ENCODE peak calls at places on chromosome 16, in five cellular contexts. One of them, this sample, is unnamed. For H3K36me3, the result is how much of the 10 kb centered on the place peaks cover.

GRCh38 chr16:730666-731509 is 4.0 kb downstream of the HAGHL start:
- DNase-seq in ovary: peak
- DNase-seq in tibial nerve: no peak
- DNase-seq in stomach: no peak
- DNase-seq in esophagus muscularis mucosa: no peak
- DNase-seq in this sample: no peak

GRCh38 chr16:12688972-12689850 is 114.5 kb downstream of the CPPED1 start:
- DNase-seq in ovary: no peak
- DNase-seq in tibial nerve: no peak
- DNase-seq in stomach: no peak
- DNase-seq in esophagus muscularis mucosa: no peak
- DNase-seq in this sample: no peak

GRCh38 chr16:50938923-50939322 is 197.0 kb downstream of the CYLD start:
- DNase-seq in ovary: no peak
- DNase-seq in tibial nerve: no peak
- DNase-seq in stomach: no peak
- DNase-seq in esophagus muscularis mucosa: no peak
- DNase-seq in this sample: no peak

GRCh38 chr16:87552772-87553171 is 49.5 kb upstream of the JPH3 start:
- DNase-seq in ovary: no peak
- DNase-seq in tibial nerve: no peak
- DNase-seq in stomach: no peak
- DNase-seq in esophagus muscularis mucosa: no peak
- DNase-seq in this sample: no peak

GRCh38 chr16:64307431-64307830 is 814.4 kb downstream of the CDH11 start:
- DNase-seq in ovary: no peak
- DNase-seq in tibial nerve: no peak
- DNase-seq in stomach: no peak
- DNase-seq in esophagus muscularis mucosa: no peak
- DNase-seq in this sample: no peak

GRCh38 chr16:720507-720989 is 398 bp upstream of the ANTKMT start:
- DNase-seq in ovary: peak
- DNase-seq in tibial nerve: no peak
- DNase-seq in stomach: no peak
- DNase-seq in esophagus muscularis mucosa: no peak
- DNase-seq in this sample: peak

GRCh38 chr16:88473666-88474534 is 20.8 kb downstream of the ZFPM1 start:
- DNase-seq in ovary: peak
- DNase-seq in tibial nerve: no peak
- DNase-seq in stomach: peak
- DNase-seq in esophagus muscularis mucosa: no peak
- DNase-seq in this sample: no peak

GRCh38 chr16:65002265-65002664 is 119.6 kb downstream of the CDH11 start:
- DNase-seq in ovary: no peak
- DNase-seq in tibial nerve: no peak
- DNase-seq in stomach: no peak
- DNase-seq in esophagus muscularis mucosa: no peak
- DNase-seq in this sample: no peak

GRCh38 chr16:67857547-67858233 is 10.2 kb upstream of the CENPT start:
- DNase-seq in ovary: no peak
- DNase-seq in tibial nerve: peak
- DNase-seq in stomach: peak
- DNase-seq in esophagus muscularis mucosa: no peak
- DNase-seq in this sample: peak

GRCh38 chr16:24036614-24037013 is 200.8 kb downstream of the PRKCB start:
- DNase-seq in ovary: no peak
- DNase-seq in tibial nerve: peak
- DNase-seq in stomach: peak
- DNase-seq in esophagus muscularis mucosa: no peak
- DNase-seq in this sample: no peak

GRCh38 chr16:89170346-89171215 is 967 bp upstream of the CDH15 start:
- DNase-seq in ovary: no peak
- DNase-seq in tibial nerve: no peak
- DNase-seq in stomach: peak
- DNase-seq in esophagus muscularis mucosa: no peak
- DNase-seq in this sample: no peak

GRCh38 chr16:70267516-70267915 is 15.8 kb upstream of the EXOSC6 start:
- DNase-seq in ovary: peak
- DNase-seq in tibial nerve: no peak
- DNase-seq in stomach: peak
- DNase-seq in esophagus muscularis mucosa: no peak
- DNase-seq in this sample: peak

GRCh38 chr16:21167929-21168602 is 9.6 kb downstream of the LDAF1 start:
- DNase-seq in ovary: no peak
- DNase-seq in tibial nerve: no peak
- DNase-seq in stomach: no peak
- DNase-seq in esophagus muscularis mucosa: no peak
- DNase-seq in this sample: no peak

GRCh38 chr16:67104845-67105244 is 4.9 kb upstream of the PHAF1 start:
- DNase-seq in ovary: no peak
- DNase-seq in tibial nerve: no peak
- DNase-seq in stomach: no peak
- DNase-seq in esophagus muscularis mucosa: no peak
- DNase-seq in this sample: no peak

GRCh38 chr16:16940351-16940750 is 530.4 kb downstream of the XYLT1 start:
- DNase-seq in ovary: no peak
- DNase-seq in tibial nerve: no peak
- DNase-seq in stomach: no peak
- DNase-seq in esophagus muscularis mucosa: no peak
- DNase-seq in this sample: no peak

GRCh38 chr16:12721841-12722467 is 81.7 kb downstream of the CPPED1 start:
- DNase-seq in ovary: no peak
- DNase-seq in tibial nerve: peak
- DNase-seq in stomach: no peak
- DNase-seq in esophagus muscularis mucosa: no peak
- DNase-seq in this sample: no peak

GRCh38 chr16:440627-441026 is 15.2 kb downstream of the RAB11FIP3 start:
- DNase-seq in ovary: no peak
- DNase-seq in tibial nerve: no peak
- DNase-seq in stomach: no peak
- DNase-seq in esophagus muscularis mucosa: no peak
- DNase-seq in this sample: no peak

GRCh38 chr16:31764103-31764502 is 109.5 kb upstream of the ZNF267 start:
- DNase-seq in ovary: no peak
- DNase-seq in tibial nerve: no peak
- DNase-seq in stomach: no peak
- DNase-seq in esophagus muscularis mucosa: no peak
- DNase-seq in this sample: no peak

GRCh38 chr16:27449434-27450188 is 47.6 kb downstream of the IL21R start:
- DNase-seq in ovary: no peak
- DNase-seq in tibial nerve: no peak
- DNase-seq in stomach: peak
- DNase-seq in esophagus muscularis mucosa: no peak
- DNase-seq in this sample: no peak

GRCh38 chr16:17431904-17432625 is 38.7 kb downstream of the XYLT1 start:
- DNase-seq in ovary: no peak
- DNase-seq in tibial nerve: no peak
- DNase-seq in stomach: no peak
- DNase-seq in esophagus muscularis mucosa: no peak
- DNase-seq in this sample: no peak

GRCh38 chr16:7268182-7268581 is 64.5 kb upstream of the RBFOX1 start:
- DNase-seq in ovary: no peak
- DNase-seq in tibial nerve: peak
- DNase-seq in stomach: no peak
- DNase-seq in esophagus muscularis mucosa: peak
- DNase-seq in this sample: no peak

GRCh38 chr16:19499481-19499880 is 22.4 kb downstream of the GDE1 start:
- DNase-seq in ovary: no peak
- DNase-seq in tibial nerve: no peak
- DNase-seq in stomach: no peak
- DNase-seq in esophagus muscularis mucosa: no peak
- DNase-seq in this sample: no peak

GRCh38 chr16:73616186-73616585 is 568.3 kb upstream of the ZFHX3 start:
- DNase-seq in ovary: no peak
- DNase-seq in tibial nerve: no peak
- DNase-seq in stomach: no peak
- DNase-seq in esophagus muscularis mucosa: no peak
- DNase-seq in this sample: no peak

GRCh38 chr16:71421911-71422310 is 19.9 kb downstream of the TLE7 start:
- DNase-seq in ovary: no peak
- DNase-seq in tibial nerve: no peak
- DNase-seq in stomach: no peak
- DNase-seq in esophagus muscularis mucosa: no peak
- DNase-seq in this sample: peak

GRCh38 chr16:20851601-20852000 is 45.3 kb downstream of the REXO5 start:
- DNase-seq in ovary: peak
- DNase-seq in tibial nerve: peak
- DNase-seq in stomach: peak
- DNase-seq in esophagus muscularis mucosa: peak
- DNase-seq in this sample: peak

GRCh38 chr16:56911771-56912541 is 20.0 kb upstream of the HERPUD1 start:
- DNase-seq in ovary: peak
- DNase-seq in tibial nerve: peak
- DNase-seq in stomach: peak
- DNase-seq in esophagus muscularis mucosa: no peak
- DNase-seq in this sample: peak

GRCh38 chr16:55655709-55656694 is at the start of gene SLC6A2:
- DNase-seq in ovary: no peak
- DNase-seq in tibial nerve: no peak
- DNase-seq in stomach: no peak
- DNase-seq in esophagus muscularis mucosa: no peak
- DNase-seq in this sample: no peak

GRCh38 chr16:16021988-16022682 is 72.7 kb downstream of the ABCC1 start:
- DNase-seq in ovary: peak
- DNase-seq in tibial nerve: peak
- DNase-seq in stomach: peak
- DNase-seq in esophagus muscularis mucosa: peak
- DNase-seq in this sample: peak

GRCh38 chr16:1071009-1071408 is 1.5 kb upstream of the SSTR5 start:
- DNase-seq in ovary: no peak
- DNase-seq in tibial nerve: no peak
- DNase-seq in stomach: no peak
- DNase-seq in esophagus muscularis mucosa: no peak
- DNase-seq in this sample: no peak

GRCh38 chr16:71526111-71526998 is at the start of gene CHST4:
- DNase-seq in ovary: no peak
- DNase-seq in tibial nerve: no peak
- DNase-seq in stomach: no peak
- DNase-seq in esophagus muscularis mucosa: no peak
- DNase-seq in this sample: no peak

GRCh38 chr16:50771366-50771765 is 29.5 kb downstream of the CYLD start:
- DNase-seq in ovary: no peak
- DNase-seq in tibial nerve: no peak
- DNase-seq in stomach: no peak
- DNase-seq in esophagus muscularis mucosa: no peak
- DNase-seq in this sample: no peak

GRCh38 chr16:74468807-74469511 is 47.7 kb upstream of the CLEC18B start:
- DNase-seq in ovary: no peak
- DNase-seq in tibial nerve: no peak
- DNase-seq in stomach: no peak
- DNase-seq in esophagus muscularis mucosa: no peak
- DNase-seq in this sample: no peak

GRCh38 chr16:85398050-85398451 is 215.1 kb upstream of the GSE1 start:
- DNase-seq in ovary: peak
- DNase-seq in tibial nerve: no peak
- DNase-seq in stomach: no peak
- DNase-seq in esophagus muscularis mucosa: no peak
- DNase-seq in this sample: peak

GRCh38 chr16:11816123-11816522 is 19.1 kb upstream of the ZC3H7A start:
- DNase-seq in ovary: no peak
- DNase-seq in tibial nerve: no peak
- DNase-seq in stomach: no peak
- DNase-seq in esophagus muscularis mucosa: no peak
- DNase-seq in this sample: no peak

GRCh38 chr16:58499615-58500328 is at the start of gene NDRG4:
- DNase-seq in ovary: peak
- DNase-seq in tibial nerve: no peak
- DNase-seq in stomach: peak
- DNase-seq in esophagus muscularis mucosa: no peak
- DNase-seq in this sample: peak

GRCh38 chr16:82633964-82634600 is 7.3 kb downstream of the CDH13 start:
- DNase-seq in ovary: no peak
- DNase-seq in tibial nerve: no peak
- DNase-seq in stomach: no peak
- DNase-seq in esophagus muscularis mucosa: no peak
- DNase-seq in this sample: peak
- TF ChIP-seq POLR2A in ovary: no peak
- TF ChIP-seq POLR2A in tibial nerve: no peak
- TF ChIP-seq POLR2A in stomach: no peak
- TF ChIP-seq POLR2A in esophagus muscularis mucosa: no peak
- TF ChIP-seq POLR2A in this sample: no peak

GRCh38 chr16:10367616-10368188 is 18.2 kb upstream of the ATF7IP2 start:
- DNase-seq in ovary: no peak
- DNase-seq in tibial nerve: no peak
- DNase-seq in stomach: no peak
- DNase-seq in esophagus muscularis mucosa: no peak
- DNase-seq in this sample: no peak

GRCh38 chr16:10371592-10371991 is 14.3 kb upstream of the ATF7IP2 start:
- DNase-seq in ovary: no peak
- DNase-seq in tibial nerve: no peak
- DNase-seq in stomach: no peak
- DNase-seq in esophagus muscularis mucosa: no peak
- DNase-seq in this sample: no peak

GRCh38 chr16:10373556-10373955 is 12.3 kb upstream of the ATF7IP2 start:
- DNase-seq in ovary: no peak
- DNase-seq in tibial nerve: no peak
- DNase-seq in stomach: no peak
- DNase-seq in esophagus muscularis mucosa: no peak
- DNase-seq in this sample: no peak

GRCh38 chr16:10370096-10370726 is 15.7 kb upstream of the ATF7IP2 start:
- DNase-seq in ovary: no peak
- DNase-seq in tibial nerve: no peak
- DNase-seq in stomach: no peak
- DNase-seq in esophagus muscularis mucosa: no peak
- DNase-seq in this sample: no peak

GRCh38 chr16:10368984-10369551 is 16.8 kb upstream of the ATF7IP2 start:
- DNase-seq in ovary: no peak
- DNase-seq in tibial nerve: no peak
- DNase-seq in stomach: no peak
- DNase-seq in esophagus muscularis mucosa: no peak
- DNase-seq in this sample: no peak
- TF ChIP-seq CTCF in ovary: no peak
- TF ChIP-seq CTCF in tibial nerve: no peak
- TF ChIP-seq CTCF in stomach: no peak
- TF ChIP-seq CTCF in esophagus muscularis mucosa: no peak
- TF ChIP-seq CTCF in this sample: no peak

DNA sequence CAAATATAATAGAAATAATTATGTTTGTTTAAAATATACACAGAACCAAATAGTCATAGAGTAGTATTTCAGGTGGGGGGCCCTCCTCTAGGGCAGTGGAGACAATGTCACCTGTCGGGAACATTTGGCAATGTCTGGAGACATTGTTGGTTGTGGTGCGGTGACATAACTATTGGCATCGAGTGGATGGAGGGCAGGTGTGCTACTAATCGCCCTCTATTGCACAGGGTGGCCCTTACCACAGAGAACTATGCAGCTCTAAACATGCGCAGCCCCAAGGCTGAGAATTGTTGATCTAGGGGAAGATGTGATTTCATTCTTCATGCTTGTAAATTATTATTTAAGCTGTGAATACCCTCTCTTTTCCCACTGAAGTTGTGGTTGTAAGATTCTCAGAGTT is 594.0 kb downstream of the WWOX start:
- DNase-seq in ovary: no peak
- DNase-seq in tibial nerve: no peak
- DNase-seq in stomach: no peak
- DNase-seq in esophagus muscularis mucosa: no peak
- DNase-seq in this sample: no peak
- H3K36me3 ChIP-seq in ovary: under half
- H3K36me3 ChIP-seq in tibial nerve: under half
- H3K36me3 ChIP-seq in stomach: under half
- H3K36me3 ChIP-seq in esophagus muscularis mucosa: under half
- H3K36me3 ChIP-seq in this sample: under half

GRCh38 chr16:2926660-2927646 is 15.2 kb downstream of the FLYWCH1 start:
- DNase-seq in ovary: peak
- DNase-seq in tibial nerve: peak
- DNase-seq in stomach: peak
- DNase-seq in esophagus muscularis mucosa: peak
- DNase-seq in this sample: peak
- TF ChIP-seq POLR2A in ovary: no peak
- TF ChIP-seq POLR2A in tibial nerve: no peak
- TF ChIP-seq POLR2A in stomach: no peak
- TF ChIP-seq POLR2A in esophagus muscularis mucosa: no peak
- TF ChIP-seq POLR2A in this sample: no peak